ENCODE peak calls at places on chromosomes 1 and 21, in five cellular contexts. J is mammary epithelial cell, U is fibroblast of lung, R is ascending aorta, Q is hepatocyte. K is an unnamed sample. For H3K36me3, the result is how much of the 10 kb centered on the place peaks cover.

GRCh38 chr1:94047914-94048313 is 73.0 kb downstream of the ABCA4 start:
- DNase-seq in U (no peak), J (no peak), Q (no peak), R (no peak), K (no peak)

GRCh38 chr1:78730053-78730452 is 80.4 kb downstream of the IFI44 start:
- DNase-seq in R (no peak), U (no peak), J (no peak), Q (no peak), K (no peak)

GRCh38 chr1:938088-938683 is 14.5 kb downstream of the SAMD11 start:
- DNase-seq in Q (peak), R (no peak), J (no peak), U (peak), K (no peak)

GRCh38 chr21:46229133-46229922 is 754 bp upstream of the LSS start:
- DNase-seq in R (no peak), U (no peak), Q (peak), J (no peak), K (no peak)

GRCh38 chr1:244655186-244655585 is 2.3 kb downstream of the DESI2 start:
- DNase-seq in R (no peak), J (no peak), U (no peak), Q (no peak), K (no peak)

GRCh38 chr1:205360166-205360565 is 3.4 kb upstream of the KLHDC8A start:
- DNase-seq in R (no peak), Q (no peak), U (no peak), J (no peak), K (no peak)

GRCh38 chr1:67722292-67722944 is 37.4 kb downstream of the GADD45A start:
- DNase-seq in U (peak), J (no peak), R (no peak), Q (no peak), K (no peak)

GRCh38 chr1:44390277-44390676 is 14.8 kb upstream of the RNF220 start:
- DNase-seq in J (peak), R (no peak), U (peak), Q (peak), K (no peak)

GRCh38 chr1:90512441-90512840 is 204.7 kb downstream of the BARHL2 start:
- DNase-seq in J (no peak), R (no peak), U (no peak), Q (no peak), K (no peak)

GRCh38 chr1:32963746-32964460 is 706 bp downstream of the RNF19B start:
- DNase-seq in J (peak), Q (peak), R (peak), U (peak), K (peak)

GRCh38 chr1:22518379-22518778 is 44.9 kb upstream of the EPHA8 start:
- DNase-seq in R (no peak), U (no peak), Q (no peak), J (no peak), K (no peak)

GRCh38 chr1:163531345-163531744 is 209.6 kb downstream of the NUF2 start:
- DNase-seq in U (no peak), Q (peak), J (no peak), R (no peak), K (no peak)

DNA sequence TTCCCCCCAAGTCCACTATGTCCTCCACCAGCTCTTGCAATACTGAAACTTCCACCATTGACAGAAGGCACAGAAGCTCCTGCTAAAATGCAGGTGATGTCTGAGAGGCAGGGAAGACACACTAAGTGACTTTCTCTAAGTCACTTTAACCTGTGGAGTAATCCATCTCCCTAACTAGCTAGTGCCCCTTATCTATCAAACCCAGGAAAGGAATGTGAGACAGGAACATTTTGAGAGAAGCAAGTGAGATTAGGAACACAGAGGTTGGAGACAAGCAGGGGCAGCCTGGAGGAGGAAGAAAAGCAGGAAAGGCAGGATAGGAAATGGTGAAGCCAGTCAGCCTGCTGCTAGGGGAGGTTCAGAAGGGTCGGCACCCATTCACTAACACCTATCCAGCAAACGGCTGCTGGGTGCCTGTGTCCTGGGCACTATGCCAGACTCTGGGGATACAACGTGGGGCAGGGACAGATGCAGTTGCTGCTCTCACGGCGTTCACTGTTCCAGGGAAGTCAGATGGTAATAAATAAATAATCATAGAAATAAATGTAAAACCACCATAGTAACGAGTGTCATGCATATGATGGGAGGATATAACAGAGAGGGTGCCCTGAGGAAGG is 7.0 kb downstream of the GPA33 start:
- DNase-seq in J (no peak), U (no peak), R (no peak), Q (no peak), K (no peak)
- H3K4me3 ChIP-seq in J (no peak), U (no peak), R (no peak), Q (no peak), K (no peak)

GRCh38 chr1:226687476-226687875 is 51.6 kb downstream of the ITPKB start:
- DNase-seq in J (no peak), U (no peak), Q (no peak), R (no peak), K (no peak)
- TF ChIP-seq CTCF in J (no peak), U (no peak), Q (no peak), R (no peak), K (peak)

GRCh38 chr1:27227765-27228164 is 6.7 kb upstream of the WDTC1 start:
- DNase-seq in J (no peak), Q (no peak), U (no peak), R (no peak), K (no peak)
- H3K36me3 ChIP-seq in J (under half), Q (under half), U (under half), R (under half), K (under half)

GRCh38 chr1:24556414-24556795 is 518 bp downstream of the NCMAP start:
- DNase-seq in U (no peak), R (no peak), Q (no peak), J (no peak), K (no peak)
- H3K4me3 ChIP-seq in U (no peak), R (no peak), Q (peak), J (peak), K (no peak)

DNA sequence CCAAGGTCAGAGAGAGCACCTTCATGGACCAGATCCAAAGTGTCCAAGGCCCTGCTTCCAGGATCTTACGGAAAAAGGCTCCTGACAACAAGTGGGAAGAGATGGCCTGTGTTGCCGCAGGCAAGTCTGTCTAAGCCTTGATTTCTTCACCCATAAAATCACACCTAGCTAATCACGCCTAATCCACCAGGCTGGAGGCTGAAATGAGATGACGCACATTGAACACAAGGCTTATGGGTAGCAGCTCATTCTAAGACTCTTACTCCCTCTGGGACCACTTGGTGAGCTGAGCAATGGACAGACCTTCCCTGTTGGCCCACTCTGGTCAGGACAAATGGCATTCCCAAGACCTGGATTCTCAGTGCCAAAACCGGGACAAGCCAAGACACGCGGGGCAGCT is 38.2 kb downstream of the GRIK3 start:
- DNase-seq in R (no peak), Q (no peak), U (no peak), J (no peak), K (no peak)
- TF ChIP-seq CTCF in R (no peak), Q (no peak), U (no peak), J (no peak), K (no peak)